ENCODE peak calls at places on chromosomes 13 and 19, in eight cellular contexts. K, H, D, I, J, F, R and Y are unnamed samples.

GRCh38 chr13:99657848-99658265 is 156.6 kb downstream of the TM9SF2 start:
- DNase-seq in D (peak), I (no peak), F (peak), K (peak), H (peak), R (peak), J (peak), Y (no peak)

GRCh38 chr13:113959198-113959597 is 14.7 kb downstream of the C13orf46 start:
- DNase-seq in H (no peak), D (no peak), F (no peak), R (no peak), J (no peak), K (no peak), I (no peak), Y (peak)

GRCh38 chr13:99982021-99982740 is 597 bp downstream of the ZIC2 start:
- DNase-seq in R (no peak), I (no peak), J (no peak), K (no peak), D (no peak), H (peak), F (no peak), Y (no peak)

GRCh38 chr13:72208112-72208645 is 341.2 kb upstream of the DACH1 start:
- DNase-seq in K (no peak), F (no peak), D (no peak), J (no peak), R (no peak), H (no peak), I (no peak), Y (no peak)

GRCh38 chr13:39317284-39317683 is 279.0 kb downstream of the NHLRC3 start:
- DNase-seq in R (no peak), H (peak), I (no peak), K (no peak), F (peak), J (no peak), D (peak), Y (no peak)

GRCh38 chr13:36766295-36766694 is 52.7 kb upstream of the RFXAP start:
- DNase-seq in D (peak), F (peak), J (no peak), R (no peak), K (no peak), H (peak), I (no peak), Y (no peak)

GRCh38 chr13:66312312-66313087 is 917.6 kb downstream of the PCDH9 start:
- DNase-seq in K (no peak), D (peak), I (peak), R (no peak), H (no peak), J (no peak), F (peak), Y (peak)

GRCh38 chr19:34365463-34366401 is 736 bp downstream of the GPI start:
- DNase-seq in I (peak), F (peak), K (no peak), R (no peak), D (peak), H (peak), J (no peak), Y (peak)

GRCh38 chr19:1264801-1265610 is 4.1 kb upstream of the CIRBP start:
- DNase-seq in K (peak), R (no peak), J (no peak), H (peak), F (peak), I (peak), D (peak), Y (peak)

GRCh38 chr13:84126671-84127171 is 244.4 kb upstream of the SLITRK1 start:
- DNase-seq in I (no peak), R (no peak), J (no peak), F (no peak), D (no peak), K (no peak), H (no peak), Y (no peak)

GRCh38 chr19:47035495-47036232 is 12.8 kb downstream of the TMEM160 start:
- DNase-seq in F (peak), I (peak), D (peak), J (peak), H (peak), K (peak), R (peak), Y (peak)

GRCh38 chr19:14368011-14368513 is 13.2 kb upstream of the ADGRE5 start:
- DNase-seq in F (no peak), H (no peak), K (no peak), D (no peak), I (no peak), J (no peak), R (peak), Y (no peak)

GRCh38 chr19:12847159-12848139 is 9.1 kb downstream of the MAST1 start:
- DNase-seq in D (peak), F (peak), R (peak), I (peak), J (peak), K (peak), H (peak), Y (peak)

GRCh38 chr19:5268801-5269200 is 71.8 kb downstream of the PTPRS start:
- DNase-seq in F (no peak), J (no peak), H (no peak), K (no peak), D (no peak), I (no peak), R (no peak), Y (no peak)

GRCh38 chr13:100333141-100333540 is 244.2 kb downstream of the PCCA start:
- DNase-seq in R (no peak), J (no peak), D (no peak), K (no peak), F (no peak), I (no peak), H (no peak), Y (no peak)

GRCh38 chr19:6720369-6721112 is at the start of gene C3:
- DNase-seq in I (peak), F (peak), D (peak), H (peak), K (no peak), J (no peak), R (no peak), Y (no peak)

GRCh38 chr13:94323746-94324408 is 155.6 kb downstream of the DCT start:
- DNase-seq in I (no peak), D (no peak), J (no peak), H (no peak), F (no peak), R (peak), K (no peak), Y (no peak)

GRCh38 chr19:49924004-49924880 is 4.8 kb upstream of the ATF5 start:
- DNase-seq in H (no peak), R (no peak), D (peak), F (no peak), J (no peak), K (no peak), I (no peak), Y (no peak)

GRCh38 chr19:3979674-3980352 is 5.5 kb downstream of the EEF2 start:
- DNase-seq in I (no peak), R (no peak), F (no peak), J (no peak), H (peak), D (no peak), K (no peak), Y (no peak)

GRCh38 chr19:37551123-37551993 is 43.2 kb downstream of the ZNF571 start:
- DNase-seq in R (peak), D (peak), K (peak), J (peak), F (peak), H (no peak), I (no peak), Y (no peak)

GRCh38 chr19:39192846-39193245 is 3.9 kb upstream of the NCCRP1 start:
- DNase-seq in I (no peak), J (no peak), D (no peak), R (no peak), H (peak), F (peak), K (no peak), Y (no peak)

GRCh38 chr19:1956868-1957492 is 16.0 kb downstream of the CSNK1G2 start:
- DNase-seq in I (no peak), H (no peak), J (no peak), R (no peak), D (no peak), K (no peak), F (no peak), Y (no peak)

GRCh38 chr13:101695870-101696516 is 243.5 kb downstream of the ITGBL1 start:
- DNase-seq in I (no peak), J (no peak), K (no peak), R (no peak), F (no peak), H (no peak), D (peak), Y (no peak)

GRCh38 chr19:54192972-54193371 is 1.9 kb downstream of the TSEN34 start:
- DNase-seq in F (no peak), R (no peak), K (no peak), D (no peak), I (peak), J (no peak), H (no peak), Y (no peak)